ENCODE peak calls at places on chromosome 20, in five cellular contexts. Z is stimulated activated CD4-positive, alpha-beta T cell treated with anti-CD3 and anti-CD28 coated beads, TNF-alpha, amount 100 ng/mL, for 4 hours; M is posterior cingulate gyrus; V is NCI-H1417; O is left cardiac atrium. T is an unnamed sample.

GRCh38 chr20:7939663-7940062 is 595 bp downstream of the HAO1 start:
- DNase-seq in Z (no peak), M (no peak), V (no peak), O (no peak), T (no peak)

GRCh38 chr20:37119356-37120036 is 23.7 kb upstream of the RBL1 start:
- DNase-seq in Z (no peak), M (no peak), V (no peak), O (no peak), T (no peak)

GRCh38 chr20:57451759-57452661 is 60.8 kb downstream of the RBM38 start:
- DNase-seq in Z (no peak), M (no peak), V (no peak), O (no peak), T (no peak)

GRCh38 chr20:871436-871835 is 37.9 kb downstream of the FAM110A start:
- DNase-seq in Z (no peak), M (no peak), V (no peak), O (no peak), T (no peak)

GRCh38 chr20:46114449-46114848 is 3.7 kb upstream of the CD40 start:
- DNase-seq in Z (no peak), M (no peak), V (no peak), O (no peak), T (no peak)

GRCh38 chr20:63107449-63108200 is 100.9 kb upstream of the BHLHE23 start:
- DNase-seq in Z (no peak), M (no peak), V (no peak), O (no peak), T (no peak)

GRCh38 chr20:1696521-1697209 is 39.1 kb upstream of the SIRPG start:
- DNase-seq in Z (no peak), M (no peak), V (no peak), O (no peak), T (no peak)

GRCh38 chr20:58763076-58763475 is 70.5 kb downstream of the NPEPL1 start:
- DNase-seq in Z (no peak), M (no peak), V (no peak), O (no peak), T (no peak)

GRCh38 chr20:37152284-37152683 is 26.8 kb upstream of the RPN2 start:
- DNase-seq in Z (no peak), M (no peak), V (no peak), O (no peak), T (no peak)

GRCh38 chr20:35828434-35828833 is 56.6 kb downstream of the PHF20 start:
- DNase-seq in Z (no peak), M (peak), V (no peak), O (peak), T (no peak)

GRCh38 chr20:38387953-38388352 is 41.7 kb downstream of the LBP start:
- DNase-seq in Z (no peak), M (no peak), V (no peak), O (no peak), T (no peak)

GRCh38 chr20:8132632-8133587 is 844 bp downstream of the PLCB1 start:
- DNase-seq in Z (no peak), M (peak), V (no peak), O (peak), T (no peak)

GRCh38 chr20:44187763-44188709 is 1.0 kb upstream of the JPH2 start:
- DNase-seq in Z (no peak), M (no peak), V (no peak), O (no peak), T (no peak)

GRCh38 chr20:26169506-26169905 is 472.9 kb upstream of the ZNF337 start:
- DNase-seq in Z (no peak), M (no peak), V (no peak), O (no peak), T (no peak)

GRCh38 chr20:6626805-6627204 is 140.7 kb upstream of the BMP2 start:
- DNase-seq in Z (no peak), M (no peak), V (no peak), O (no peak), T (no peak)

GRCh38 chr20:32731882-32732266 is 11.4 kb downstream of the COMMD7 start:
- DNase-seq in Z (no peak), M (no peak), V (no peak), O (no peak), T (no peak)

GRCh38 chr20:58112017-58112781 is 116.3 kb downstream of the ANKRD60 start:
- DNase-seq in Z (no peak), M (no peak), V (no peak), O (no peak), T (no peak)

GRCh38 chr20:13443690-13444089 is 195.0 kb downstream of the TASP1 start:
- DNase-seq in Z (no peak), M (no peak), V (no peak), O (no peak), T (no peak)

GRCh38 chr20:1965520-1966278 is 28.2 kb downstream of the PDYN start:
- DNase-seq in Z (peak), M (peak), V (peak), O (peak), T (peak)

GRCh38 chr20:33697129-33697528 is 10.9 kb upstream of the E2F1 start:
- DNase-seq in Z (no peak), M (peak), V (no peak), O (no peak), T (no peak)

GRCh38 chr20:19779634-19780033 is 21.6 kb downstream of the RIN2 start:
- DNase-seq in Z (no peak), M (no peak), V (no peak), O (no peak), T (no peak)

GRCh38 chr20:7500362-7500761 is 439.9 kb downstream of the HAO1 start:
- DNase-seq in Z (no peak), M (no peak), V (no peak), O (no peak), T (no peak)

GRCh38 chr20:48282591-48283228 is 497.4 kb upstream of the SULF2 start:
- DNase-seq in Z (no peak), M (no peak), V (no peak), O (no peak), T (no peak)

GRCh38 chr20:63167026-63167917 is 48.7 kb downstream of the YTHDF1 start:
- DNase-seq in Z (no peak), M (no peak), V (no peak), O (no peak), T (no peak)

GRCh38 chr20:49747707-49748524 is 34.2 kb upstream of the B4GALT5 start:
- DNase-seq in Z (no peak), M (peak), V (no peak), O (peak), T (no peak)

GRCh38 chr20:19659468-19659867 is 98.6 kb upstream of the RIN2 start:
- DNase-seq in Z (no peak), M (no peak), V (no peak), O (no peak), T (no peak)

GRCh38 chr20:50913976-50914375 is 17.3 kb downstream of the ADNP start:
- DNase-seq in Z (no peak), M (no peak), V (peak), O (no peak), T (no peak)

GRCh38 chr20:22720206-22720605 is 135.8 kb upstream of the FOXA2 start:
- DNase-seq in Z (no peak), M (no peak), V (no peak), O (no peak), T (no peak)

GRCh38 chr20:3046677-3047462 is 1.0 kb downstream of the MRPS26 start:
- DNase-seq in Z (no peak), M (no peak), V (peak), O (no peak), T (no peak)

GRCh38 chr20:50302463-50303041 is 111.9 kb downstream of the CEBPB start:
- DNase-seq in Z (no peak), M (no peak), V (no peak), O (no peak), T (no peak)

GRCh38 chr20:57755609-57756008 is 45.8 kb upstream of the PMEPA1 start:
- DNase-seq in Z (no peak), M (no peak), V (no peak), O (no peak), T (no peak)

GRCh38 chr20:56001106-56001785 is 4.1 kb downstream of the CBLN4 start:
- DNase-seq in Z (no peak), M (no peak), V (no peak), O (no peak), T (no peak)

T was measured in activated B cell treated with CpG ODN at 0.5 μM for 24 hours.